ENCODE peak calls at places on chromosomes 6 and 20, in eight cellular contexts. One of them, this sample, is unnamed.

GRCh38 chr20:64131406-64131805 is 24.0 kb upstream of the NPBWR2 start:
- DNase-seq in HEK293T: no peak
- DNase-seq in COR-L47: no peak
- DNase-seq in amniotic stem cell: no peak
- DNase-seq in SK-N-DZ: no peak
- DNase-seq in MV-4-11: no peak
- DNase-seq in Right ventricle myocardium superior: peak
- DNase-seq in uterus: no peak
- DNase-seq in this sample: peak

GRCh38 chr6:137217801-137218472 is 1.2 kb downstream of the IFNGR1 start:
- DNase-seq in HEK293T: peak
- DNase-seq in COR-L47: no peak
- DNase-seq in amniotic stem cell: no peak
- DNase-seq in SK-N-DZ: no peak
- DNase-seq in MV-4-11: peak
- DNase-seq in Right ventricle myocardium superior: no peak
- DNase-seq in uterus: no peak
- DNase-seq in this sample: peak

GRCh38 chr20:1503564-1504227 is 12.5 kb upstream of the SIRPB2 start:
- DNase-seq in HEK293T: peak
- DNase-seq in COR-L47: peak
- DNase-seq in amniotic stem cell: peak
- DNase-seq in SK-N-DZ: peak
- DNase-seq in MV-4-11: peak
- DNase-seq in Right ventricle myocardium superior: peak
- DNase-seq in uterus: peak
- DNase-seq in this sample: peak

GRCh38 chr6:118644007-118644406 is 7.4 kb downstream of the CEP85L start:
- DNase-seq in HEK293T: no peak
- DNase-seq in COR-L47: no peak
- DNase-seq in amniotic stem cell: no peak
- DNase-seq in SK-N-DZ: no peak
- DNase-seq in MV-4-11: no peak
- DNase-seq in Right ventricle myocardium superior: no peak
- DNase-seq in uterus: no peak
- DNase-seq in this sample: peak

GRCh38 chr6:37020426-37021211 is 15.2 kb downstream of the FGD2 start:
- DNase-seq in HEK293T: no peak
- DNase-seq in COR-L47: no peak
- DNase-seq in amniotic stem cell: no peak
- DNase-seq in SK-N-DZ: no peak
- DNase-seq in MV-4-11: no peak
- DNase-seq in Right ventricle myocardium superior: no peak
- DNase-seq in uterus: no peak
- DNase-seq in this sample: peak

GRCh38 chr6:166490671-166491500 is 95.6 kb downstream of the RAMACL start:
- DNase-seq in HEK293T: no peak
- DNase-seq in COR-L47: peak
- DNase-seq in amniotic stem cell: no peak
- DNase-seq in SK-N-DZ: peak
- DNase-seq in MV-4-11: no peak
- DNase-seq in Right ventricle myocardium superior: no peak
- DNase-seq in uterus: no peak
- DNase-seq in this sample: peak

GRCh38 chr6:15464211-15464725 is 198.6 kb downstream of the DTNBP1 start:
- DNase-seq in HEK293T: peak
- DNase-seq in COR-L47: no peak
- DNase-seq in amniotic stem cell: no peak
- DNase-seq in SK-N-DZ: no peak
- DNase-seq in MV-4-11: no peak
- DNase-seq in Right ventricle myocardium superior: no peak
- DNase-seq in uterus: no peak
- DNase-seq in this sample: peak

GRCh38 chr20:61589055-61589385 is 337.0 kb downstream of the CDH4 start:
- DNase-seq in HEK293T: no peak
- DNase-seq in COR-L47: no peak
- DNase-seq in amniotic stem cell: no peak
- DNase-seq in SK-N-DZ: no peak
- DNase-seq in MV-4-11: no peak
- DNase-seq in Right ventricle myocardium superior: no peak
- DNase-seq in uterus: no peak
- DNase-seq in this sample: peak

GRCh38 chr6:16623029-16623653 is 138.1 kb downstream of the ATXN1 start:
- DNase-seq in HEK293T: no peak
- DNase-seq in COR-L47: no peak
- DNase-seq in amniotic stem cell: no peak
- DNase-seq in SK-N-DZ: no peak
- DNase-seq in MV-4-11: no peak
- DNase-seq in Right ventricle myocardium superior: no peak
- DNase-seq in uterus: no peak
- DNase-seq in this sample: peak

GRCh38 chr20:25466846-25467245 is 59.4 kb downstream of the GINS1 start:
- DNase-seq in HEK293T: no peak
- DNase-seq in COR-L47: no peak
- DNase-seq in amniotic stem cell: no peak
- DNase-seq in SK-N-DZ: no peak
- DNase-seq in MV-4-11: no peak
- DNase-seq in Right ventricle myocardium superior: no peak
- DNase-seq in uterus: no peak
- DNase-seq in this sample: no peak

GRCh38 chr6:89596484-89596883 is 42.1 kb downstream of the LYRM2 start:
- DNase-seq in HEK293T: no peak
- DNase-seq in COR-L47: no peak
- DNase-seq in amniotic stem cell: no peak
- DNase-seq in SK-N-DZ: no peak
- DNase-seq in MV-4-11: no peak
- DNase-seq in Right ventricle myocardium superior: no peak
- DNase-seq in uterus: no peak
- DNase-seq in this sample: no peak

GRCh38 chr6:30981942-30982772 is 1.4 kb upstream of the MUC21 start:
- DNase-seq in HEK293T: peak
- DNase-seq in COR-L47: no peak
- DNase-seq in amniotic stem cell: no peak
- DNase-seq in SK-N-DZ: no peak
- DNase-seq in MV-4-11: peak
- DNase-seq in Right ventricle myocardium superior: no peak
- DNase-seq in uterus: peak
- DNase-seq in this sample: peak

GRCh38 chr6:90217621-90218496 is 78.8 kb downstream of the BACH2 start:
- DNase-seq in HEK293T: peak
- DNase-seq in COR-L47: no peak
- DNase-seq in amniotic stem cell: no peak
- DNase-seq in SK-N-DZ: no peak
- DNase-seq in MV-4-11: no peak
- DNase-seq in Right ventricle myocardium superior: no peak
- DNase-seq in uterus: no peak
- DNase-seq in this sample: no peak

GRCh38 chr20:60063739-60064138 is 105.5 kb downstream of the CDH26 start:
- DNase-seq in HEK293T: no peak
- DNase-seq in COR-L47: no peak
- DNase-seq in amniotic stem cell: no peak
- DNase-seq in SK-N-DZ: no peak
- DNase-seq in MV-4-11: no peak
- DNase-seq in Right ventricle myocardium superior: no peak
- DNase-seq in uterus: no peak
- DNase-seq in this sample: no peak

GRCh38 chr20:23207826-23208555 is 121.9 kb upstream of the CD93 start:
- DNase-seq in HEK293T: no peak
- DNase-seq in COR-L47: no peak
- DNase-seq in amniotic stem cell: no peak
- DNase-seq in SK-N-DZ: no peak
- DNase-seq in MV-4-11: no peak
- DNase-seq in Right ventricle myocardium superior: no peak
- DNase-seq in uterus: no peak
- DNase-seq in this sample: peak

GRCh38 chr6:142648526-142648925 is 296.4 kb downstream of the HIVEP2 start:
- DNase-seq in HEK293T: no peak
- DNase-seq in COR-L47: no peak
- DNase-seq in amniotic stem cell: no peak
- DNase-seq in SK-N-DZ: no peak
- DNase-seq in MV-4-11: no peak
- DNase-seq in Right ventricle myocardium superior: no peak
- DNase-seq in uterus: no peak
- DNase-seq in this sample: no peak

GRCh38 chr6:107491791-107492674 is 2.1 kb downstream of the SOBP start:
- DNase-seq in HEK293T: no peak
- DNase-seq in COR-L47: no peak
- DNase-seq in amniotic stem cell: no peak
- DNase-seq in SK-N-DZ: no peak
- DNase-seq in MV-4-11: no peak
- DNase-seq in Right ventricle myocardium superior: peak
- DNase-seq in uterus: peak
- DNase-seq in this sample: no peak

This sample was measured in kidney tubule cell.